ENCODE peak calls at places on chromosomes 2 and 18, in ten cellular contexts. A, R, J, M, F, W, Y, S, P and O are unnamed samples.
A peak's percentile ranks its signal among the peaks of the same experiment; 100 is the strongest.

GRCh38 chr2:144130551-144130950 is 389.4 kb downstream of the ZEB2 start:
- DNase-seq in A (no peak), R (no peak), J (no peak), M (no peak), F (no peak), W (no peak), Y (no peak), S (no peak), P (no peak), O (no peak)

GRCh38 chr18:76756491-76757288 is 65.7 kb upstream of the ZNF236 start:
- DNase-seq in A (peak; percentile 31), R (no peak), J (no peak), M (no peak), F (no peak), W (no peak), Y (no peak), S (no peak), P (no peak), O (no peak)

GRCh38 chr18:12998332-12999060 is 7.3 kb downstream of the CEP192 start:
- DNase-seq in A (no peak), R (no peak), J (no peak), M (no peak), F (no peak), W (no peak), Y (no peak), S (no peak), P (no peak), O (no peak)

GRCh38 chr2:175585531-175585930 is 404.0 kb upstream of the ATP5MC3 start:
- DNase-seq in A (no peak), R (no peak), J (no peak), M (no peak), F (no peak), W (no peak), Y (no peak), S (no peak), P (no peak), O (no peak)

GRCh38 chr2:2234398-2234797 is 96.7 kb downstream of the MYT1L start:
- DNase-seq in A (no peak), R (no peak), J (no peak), M (no peak), F (no peak), W (no peak), Y (no peak), S (no peak), P (no peak), O (no peak)

GRCh38 chr2:206556357-206556949 is 85.8 kb upstream of the FAM237A start:
- DNase-seq in A (no peak), R (no peak), J (no peak), M (peak; percentile 69), F (peak; percentile 8), W (no peak), Y (peak; percentile 34), S (peak; percentile 66), P (no peak), O (no peak)

GRCh38 chr2:153870308-153870707 is 1.4 kb upstream of the GALNT13 start:
- DNase-seq in A (no peak), R (no peak), J (no peak), M (no peak), F (no peak), W (no peak), Y (no peak), S (no peak), P (no peak), O (no peak)

GRCh38 chr2:38581193-38582147 is 21.3 kb downstream of the HNRNPLL start:
- DNase-seq in A (no peak), R (peak; percentile 26), J (no peak), M (peak; percentile 90), F (peak; percentile 57), W (peak; percentile 61), Y (peak; percentile 21), S (peak; percentile 89), P (no peak), O (no peak)

GRCh38 chr2:125169022-125169763 is 1144.1 kb downstream of the CNTNAP5 start:
- DNase-seq in A (no peak), R (no peak), J (no peak), M (peak; percentile 13), F (no peak), W (no peak), Y (no peak), S (no peak), P (no peak), O (no peak)

GRCh38 chr18:10249270-10249669 is 205.2 kb upstream of the APCDD1 start:
- DNase-seq in A (no peak), R (no peak), J (no peak), M (no peak), F (no peak), W (no peak), Y (no peak), S (no peak), P (no peak), O (no peak)
- TF ChIP-seq CTCF in A (no peak), R (no peak), J (no peak), M (no peak), F (no peak), W (no peak), Y (no peak), S (no peak), P (no peak), O (no peak)

GRCh38 chr2:222915092-222915957 is 54.5 kb downstream of the ACSL3 start:
- DNase-seq in A (no peak), R (no peak), J (no peak), M (peak; percentile 66), F (no peak), W (no peak), Y (no peak), S (peak; percentile 56), P (no peak), O (no peak)

GRCh38 chr2:222912776-222913175 is 51.9 kb downstream of the ACSL3 start:
- DNase-seq in A (no peak), R (no peak), J (no peak), M (no peak), F (no peak), W (no peak), Y (no peak), S (no peak), P (no peak), O (no peak)

GRCh38 chr2:222919841-222920609 is 59.2 kb downstream of the ACSL3 start:
- DNase-seq in A (peak; percentile 78), R (peak; percentile 78), J (no peak), M (peak; percentile 85), F (peak; percentile 78), W (peak; percentile 24), Y (no peak), S (peak; percentile 90), P (peak; percentile 88), O (no peak)

GRCh38 chr2:222920657-222921186 is 59.9 kb downstream of the ACSL3 start:
- DNase-seq in A (no peak), R (no peak), J (no peak), M (no peak), F (no peak), W (no peak), Y (no peak), S (no peak), P (no peak), O (no peak)

GRCh38 chr2:222916229-222917197 is 55.7 kb downstream of the ACSL3 start:
- DNase-seq in A (no peak), R (no peak), J (no peak), M (peak; percentile 43), F (no peak), W (no peak), Y (no peak), S (no peak), P (no peak), O (no peak)
- TF ChIP-seq CTCF in A (no peak), R (no peak), J (no peak), M (peak; percentile 26), F (peak; percentile 9), W (no peak), Y (peak; percentile 13), S (no peak), P (peak; percentile 7), O (peak; percentile 51)

DNA sequence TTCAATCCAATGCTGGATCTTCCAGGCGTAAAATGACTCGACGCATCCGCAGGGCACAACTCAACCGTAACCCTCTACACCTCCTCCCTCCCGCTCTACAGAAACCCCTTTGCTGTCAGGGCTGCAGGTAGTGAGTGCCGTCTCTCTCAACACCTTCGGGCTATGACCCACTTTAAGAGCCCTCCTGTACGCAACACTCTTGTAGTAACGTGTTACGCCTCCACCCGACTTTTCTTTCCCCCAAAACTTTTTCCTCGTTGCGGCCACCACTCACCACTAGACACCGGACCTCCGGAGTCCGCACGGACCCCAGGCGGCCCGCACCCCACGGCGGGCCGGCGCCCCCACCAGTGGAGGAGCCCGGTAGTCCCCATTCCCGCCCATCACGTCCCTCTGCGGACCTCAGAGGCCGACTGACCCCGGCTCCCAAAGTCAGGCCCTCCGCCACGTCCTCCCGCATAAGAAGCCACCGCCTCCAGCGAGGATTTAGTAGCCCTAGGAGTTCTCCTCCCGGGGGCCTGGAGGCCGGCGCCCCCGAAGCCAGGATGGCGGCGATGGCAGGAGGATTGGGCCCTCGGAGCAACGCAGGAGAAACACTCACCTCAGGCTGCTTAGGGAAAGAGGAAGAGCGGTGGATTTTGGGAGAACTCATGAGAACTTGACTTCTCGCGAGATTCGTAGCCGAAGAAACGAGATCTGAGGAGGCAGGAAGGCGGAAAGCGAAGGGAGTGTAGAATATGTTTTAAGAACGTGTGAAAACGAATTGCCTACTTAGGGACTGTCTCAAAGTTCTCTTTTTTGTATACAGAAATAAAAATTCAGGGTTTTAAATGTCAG is 5.0 kb upstream of the C18orf32 start:
- DNase-seq in A (peak; percentile 96), R (peak; percentile 96), J (peak; percentile 91), M (peak; percentile 100), F (peak; percentile 99), W (peak; percentile 95), Y (peak; percentile 95), S (peak; percentile 100), P (peak; percentile 98), O (no peak)
- TF ChIP-seq CTCF in A (no peak), R (no peak), J (no peak), M (no peak), F (no peak), W (no peak), Y (no peak), S (no peak), P (no peak), O (no peak)

GRCh38 chr2:62119313-62119969 is 76.5 kb upstream of the B3GNT2 start:
- DNase-seq in A (no peak), R (no peak), J (no peak), M (no peak), F (no peak), W (no peak), Y (no peak), S (no peak), P (no peak), O (no peak)
- TF ChIP-seq CTCF in A (no peak), R (no peak), J (no peak), M (no peak), F (no peak), W (no peak), Y (no peak), S (no peak), P (no peak), O (no peak)